ENCODE peak calls at places on chromosomes 6 and 20, in four cellular contexts. O, L, M and K are unnamed samples.

GRCh38 chr6:159117031-159117430 is 52.2 kb upstream of the FNDC1 start:
- DNase-seq in M (no peak), L (no peak), O (no peak), K (no peak)

GRCh38 chr20:2462484-2462883 is 8.1 kb downstream of the SNRPB start:
- DNase-seq in M (no peak), L (no peak), O (no peak), K (peak; percentile 72)

GRCh38 chr6:34390531-34391013 is 1.9 kb downstream of the NUDT3 start:
- DNase-seq in L (no peak), O (no peak), M (no peak), K (no peak)

GRCh38 chr6:137570307-137570832 is 76.2 kb upstream of the OLIG3 start:
- DNase-seq in M (no peak), O (no peak), L (no peak), K (no peak)

GRCh38 chr6:155224031-155224451 is 39.8 kb upstream of the CLDN20 start:
- DNase-seq in L (peak; percentile 82), O (no peak), M (no peak), K (no peak)

GRCh38 chr6:13526718-13527668 is 39.6 kb upstream of the GFOD1 start:
- DNase-seq in O (peak; percentile 17), M (no peak), L (no peak), K (no peak)

GRCh38 chr6:42313941-42314570 is 96.4 kb upstream of the MRPS10 start:
- DNase-seq in M (no peak), L (peak; percentile 21), O (no peak), K (no peak)

GRCh38 chr6:140915001-140915950 is 1217.4 kb upstream of the GJE1 start:
- DNase-seq in O (no peak), L (no peak), M (no peak), K (no peak)

GRCh38 chr6:47715782-47716181 is 17.4 kb downstream of the ADGRF4 start:
- DNase-seq in L (no peak), O (no peak), M (no peak), K (no peak)

GRCh38 chr6:158207452-158207788 is 39.3 kb downstream of the GTF2H5 start:
- DNase-seq in M (no peak), O (no peak), L (peak; percentile 19), K (no peak)

DNA sequence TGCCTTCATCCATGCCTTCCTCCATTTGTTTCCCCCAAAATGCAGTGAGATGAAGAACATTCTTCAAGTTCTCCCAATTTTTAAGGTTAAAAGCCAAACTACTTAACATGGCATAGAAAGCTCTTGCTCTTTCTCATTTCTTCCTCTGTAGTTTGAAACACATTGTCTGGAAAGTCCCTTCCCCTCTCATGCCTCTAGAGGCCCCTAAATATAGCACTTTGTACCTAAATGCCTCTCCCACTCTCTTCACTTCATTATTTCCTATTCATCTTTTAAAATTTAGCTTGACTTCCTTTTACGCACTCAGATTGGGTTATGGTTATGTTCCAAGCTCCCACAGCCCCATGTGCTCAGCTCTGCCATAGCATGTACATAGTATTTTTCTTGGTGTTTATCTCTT is 389.3 kb downstream of the HDGFL1 start:
- DNase-seq in L (no peak), M (no peak), O (no peak), K (no peak)
- H3K9me3 ChIP-seq in L (no peaks in the 10 kb centered on the region), M (no peaks in the 10 kb centered on the region), O (no peaks in the 10 kb centered on the region), K (no peaks in the 10 kb centered on the region)

DNA sequence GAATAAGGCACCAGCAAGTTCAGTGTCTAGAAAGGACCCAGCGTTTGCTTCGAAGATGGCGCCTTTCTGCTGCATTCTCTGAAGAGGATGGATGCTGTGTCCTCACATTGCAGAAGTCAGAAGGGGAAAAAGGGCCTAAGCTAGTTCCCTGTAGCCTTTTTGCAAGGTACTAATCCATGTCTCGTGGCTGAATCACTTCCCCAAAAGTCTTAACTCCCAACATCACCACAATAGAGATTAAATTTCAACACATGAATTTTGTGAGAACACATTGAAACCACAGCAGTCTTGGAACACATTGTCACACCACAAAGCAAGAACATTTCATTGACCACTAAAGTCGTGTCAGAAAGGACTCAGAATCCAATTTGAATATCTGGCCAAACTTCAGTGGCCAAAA is 42.1 kb downstream of the KLHL31 start:
- DNase-seq in M (no peak), O (no peak), L (no peak), K (no peak)
- H3K9me3 ChIP-seq in M (no peaks in the 10 kb centered on the region), O (no peaks in the 10 kb centered on the region), L (no peaks in the 10 kb centered on the region), K (no peaks in the 10 kb centered on the region)

GRCh38 chr6:164078551-164079274 is 664.2 kb downstream of the QKI start:
- DNase-seq in M (no peak), O (no peak), L (no peak), K (no peak)
- H3K9me3 ChIP-seq in M (no peaks in the 10 kb centered on the region), O (no peaks in the 10 kb centered on the region), L (no peaks in the 10 kb centered on the region), K (no peaks in the 10 kb centered on the region)

GRCh38 chr20:10915815-10916214 is 242.0 kb upstream of the JAG1 start:
- DNase-seq in M (no peak), O (no peak), L (no peak), K (no peak)

GRCh38 chr20:10917826-10918225 is 244.0 kb upstream of the JAG1 start:
- DNase-seq in M (no peak), O (no peak), L (no peak), K (no peak)

GRCh38 chr20:10920396-10920795 is 246.6 kb upstream of the JAG1 start:
- DNase-seq in M (no peak), L (no peak), O (no peak), K (no peak)

GRCh38 chr20:10919549-10920140 is 245.8 kb upstream of the JAG1 start:
- DNase-seq in O (no peak), L (no peak), M (no peak), K (no peak)

DNA sequence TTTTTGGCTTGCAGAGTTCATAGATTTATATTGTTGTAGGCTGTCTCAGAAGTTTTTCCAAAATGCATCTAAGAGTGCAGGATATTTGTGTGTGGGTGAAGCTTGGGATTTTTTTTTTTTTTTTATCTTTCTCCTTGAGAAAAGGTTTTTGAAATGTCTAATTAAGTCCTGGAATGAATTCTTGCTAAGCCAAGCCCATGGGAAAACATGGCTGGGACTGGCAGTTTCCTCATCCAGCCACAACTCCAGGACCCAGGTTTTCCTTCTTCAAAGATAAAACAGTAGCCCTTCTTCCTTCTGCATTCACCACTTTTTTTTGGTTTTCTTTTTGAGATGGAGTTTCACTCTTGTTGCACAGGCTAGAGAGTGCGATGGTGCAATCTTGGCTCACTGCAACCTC is 242.5 kb upstream of the JAG1 start:
- DNase-seq in M (no peak), O (no peak), L (no peak), K (no peak)
- H3K9me3 ChIP-seq in M (no peaks in the 10 kb centered on the region), O (peaks cover 5% of the 10 kb centered on the region), L (no peaks in the 10 kb centered on the region), K (no peaks in the 10 kb centered on the region)

GRCh38 chr20:29743101-29743931 is 1514.1 kb upstream of the DEFB115 start:
- DNase-seq in O (no peak), M (peak; percentile 52), L (no peak), K (no peak)
- H3K9me3 ChIP-seq in O (peaks cover 3% of the 10 kb centered on the region), M (no peaks in the 10 kb centered on the region), L (no peaks in the 10 kb centered on the region), K (peaks cover 32% of the 10 kb centered on the region)

GRCh38 chr6:9842004-9842720 is 572.7 kb downstream of the TFAP2A start:
- DNase-seq in O (no peak), L (no peak), M (no peak), K (no peak)

GRCh38 chr6:9851006-9851405 is 563.9 kb downstream of the TFAP2A start:
- DNase-seq in O (no peak), M (no peak), L (no peak), K (no peak)

GRCh38 chr6:9851541-9852380 is 563.1 kb downstream of the TFAP2A start:
- DNase-seq in O (no peak), L (peak; percentile 14), M (no peak), K (no peak)

GRCh38 chr6:9848094-9848493 is 566.8 kb downstream of the TFAP2A start:
- DNase-seq in L (no peak), M (no peak), O (no peak), K (no peak)
- H3K9me3 ChIP-seq in L (peaks cover 12% of the 10 kb centered on the region), M (no peaks in the 10 kb centered on the region), O (peaks cover 18% of the 10 kb centered on the region), K (no peaks in the 10 kb centered on the region)

GRCh38 chr6:167985205-167985604 is 12.3 kb upstream of the KIF25 start:
- DNase-seq in L (no peak), O (no peak), M (no peak), K (peak; percentile 86)

GRCh38 chr6:167979436-167980090 is 17.9 kb upstream of the KIF25 start:
- DNase-seq in L (no peak), O (no peak), M (no peak), K (no peak)

GRCh38 chr6:167980911-167981310 is 16.6 kb upstream of the KIF25 start:
- DNase-seq in L (no peak), O (no peak), M (no peak), K (no peak)

GRCh38 chr6:167984144-167984719 is 13.2 kb upstream of the KIF25 start:
- DNase-seq in O (no peak), L (no peak), M (no peak), K (peak; percentile 75)

DNA sequence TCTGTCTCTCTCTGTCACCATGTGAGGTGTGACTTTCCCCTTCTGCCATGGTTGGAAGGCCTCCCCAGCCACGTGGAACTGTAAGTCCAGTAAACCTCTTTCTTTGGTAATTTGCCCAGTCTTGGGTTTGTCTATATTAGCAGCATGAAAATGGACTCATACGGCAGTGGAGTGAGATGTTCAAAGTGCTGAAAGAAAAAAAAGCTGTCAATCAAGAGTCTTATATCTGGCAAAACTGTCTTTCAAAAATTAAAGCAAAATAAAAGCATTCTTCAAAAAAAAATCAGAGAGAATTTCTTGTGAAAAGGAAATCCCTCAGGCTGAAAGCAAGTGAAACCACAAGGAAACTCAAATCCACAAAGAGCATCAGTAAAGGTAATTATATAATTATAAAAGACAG is 15.4 kb upstream of the KIF25 start:
- DNase-seq in O (no peak), M (no peak), L (no peak), K (no peak)
- H3K9me3 ChIP-seq in O (no peaks in the 10 kb centered on the region), M (no peaks in the 10 kb centered on the region), L (no peaks in the 10 kb centered on the region), K (no peaks in the 10 kb centered on the region)

DNA sequence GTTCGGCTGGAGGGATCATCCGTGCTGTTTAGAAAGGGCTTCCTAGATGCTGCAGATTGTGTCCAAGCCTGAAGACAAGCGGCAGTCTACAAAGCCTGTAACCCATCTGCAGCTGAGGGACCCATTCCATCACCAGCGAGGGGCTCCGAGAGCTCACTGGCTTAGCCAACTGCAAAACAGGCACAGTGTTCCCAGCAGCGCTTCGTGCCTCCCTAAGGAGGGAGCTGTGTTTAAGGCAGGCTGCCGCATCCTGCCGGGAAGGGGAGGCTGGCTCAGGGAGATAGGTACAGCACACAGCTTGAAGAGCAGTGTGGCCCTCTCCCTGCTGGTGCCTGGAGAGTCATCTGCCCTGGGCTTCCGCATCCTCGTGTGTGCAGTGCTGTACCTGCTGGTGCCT is 32.4 kb downstream of the DUSP22 start:
- DNase-seq in O (no peak), L (no peak), M (peak; percentile 70), K (no peak)
- H3K9me3 ChIP-seq in O (no peaks in the 10 kb centered on the region), L (no peaks in the 10 kb centered on the region), M (no peaks in the 10 kb centered on the region), K (no peaks in the 10 kb centered on the region)

GRCh38 chr6:77962070-77962469 is 309.2 kb downstream of the MEI4 start:
- DNase-seq in L (no peak), O (no peak), M (no peak), K (no peak)

GRCh38 chr6:77965449-77965848 is 312.6 kb downstream of the MEI4 start:
- DNase-seq in L (no peak), M (no peak), O (no peak), K (no peak)
- H3K9me3 ChIP-seq in L (no peaks in the 10 kb centered on the region), M (no peaks in the 10 kb centered on the region), O (peaks cover 6% of the 10 kb centered on the region), K (peaks cover 20% of the 10 kb centered on the region)